ENCODE peak calls at places on chromosome 11, in eight cellular contexts. T, V, E, G, F, B, S and J are unnamed samples.

GRCh38 chr11:24635588-24636290 is 138.9 kb downstream of the LUZP2 start:
- DNase-seq in T (no peak), V (no peak), E (no peak), G (peak), F (no peak), B (no peak), S (no peak), J (no peak)

GRCh38 chr11:123519055-123519796 is 89.2 kb downstream of the GRAMD1B start:
- DNase-seq in T (no peak), V (no peak), E (no peak), G (no peak), F (peak), B (no peak), S (no peak), J (no peak)

GRCh38 chr11:2541321-2541680 is 96.5 kb downstream of the KCNQ1 start:
- DNase-seq in T (no peak), V (peak), E (no peak), G (no peak), F (no peak), B (no peak), S (no peak), J (no peak)

GRCh38 chr11:33869511-33870422 is 22.1 kb downstream of the LMO2 start:
- DNase-seq in T (no peak), V (no peak), E (peak), G (peak), F (peak), B (peak), S (no peak), J (peak)

GRCh38 chr11:122668562-122669090 is 13.1 kb downstream of the UBASH3B start:
- DNase-seq in T (no peak), V (no peak), E (no peak), G (peak), F (no peak), B (no peak), S (no peak), J (no peak)

GRCh38 chr11:71500601-71501021 is 26.5 kb upstream of the KRTAP5-7 start:
- DNase-seq in T (no peak), V (no peak), E (no peak), G (no peak), F (no peak), B (no peak), S (no peak), J (no peak)

GRCh38 chr11:85423331-85423730 is 203.8 kb downstream of the DLG2 start:
- DNase-seq in T (no peak), V (no peak), E (no peak), G (no peak), F (no peak), B (no peak), S (no peak), J (no peak)

GRCh38 chr11:10454902-10455631 is at the start of gene AMPD3:
- DNase-seq in T (no peak), V (no peak), E (peak), G (peak), F (peak), B (no peak), S (no peak), J (no peak)

GRCh38 chr11:69215784-69216415 is 60.2 kb downstream of the SMIM38 start:
- DNase-seq in T (no peak), V (peak), E (no peak), G (peak), F (peak), B (peak), S (peak), J (no peak)

GRCh38 chr11:67510023-67510345 is 2.0 kb upstream of the CDK2AP2 start:
- DNase-seq in T (no peak), V (no peak), E (no peak), G (no peak), F (no peak), B (no peak), S (no peak), J (no peak)

GRCh38 chr11:10426475-10426874 is 28.6 kb upstream of the AMPD3 start:
- DNase-seq in T (no peak), V (no peak), E (no peak), G (no peak), F (no peak), B (no peak), S (no peak), J (no peak)

DNA sequence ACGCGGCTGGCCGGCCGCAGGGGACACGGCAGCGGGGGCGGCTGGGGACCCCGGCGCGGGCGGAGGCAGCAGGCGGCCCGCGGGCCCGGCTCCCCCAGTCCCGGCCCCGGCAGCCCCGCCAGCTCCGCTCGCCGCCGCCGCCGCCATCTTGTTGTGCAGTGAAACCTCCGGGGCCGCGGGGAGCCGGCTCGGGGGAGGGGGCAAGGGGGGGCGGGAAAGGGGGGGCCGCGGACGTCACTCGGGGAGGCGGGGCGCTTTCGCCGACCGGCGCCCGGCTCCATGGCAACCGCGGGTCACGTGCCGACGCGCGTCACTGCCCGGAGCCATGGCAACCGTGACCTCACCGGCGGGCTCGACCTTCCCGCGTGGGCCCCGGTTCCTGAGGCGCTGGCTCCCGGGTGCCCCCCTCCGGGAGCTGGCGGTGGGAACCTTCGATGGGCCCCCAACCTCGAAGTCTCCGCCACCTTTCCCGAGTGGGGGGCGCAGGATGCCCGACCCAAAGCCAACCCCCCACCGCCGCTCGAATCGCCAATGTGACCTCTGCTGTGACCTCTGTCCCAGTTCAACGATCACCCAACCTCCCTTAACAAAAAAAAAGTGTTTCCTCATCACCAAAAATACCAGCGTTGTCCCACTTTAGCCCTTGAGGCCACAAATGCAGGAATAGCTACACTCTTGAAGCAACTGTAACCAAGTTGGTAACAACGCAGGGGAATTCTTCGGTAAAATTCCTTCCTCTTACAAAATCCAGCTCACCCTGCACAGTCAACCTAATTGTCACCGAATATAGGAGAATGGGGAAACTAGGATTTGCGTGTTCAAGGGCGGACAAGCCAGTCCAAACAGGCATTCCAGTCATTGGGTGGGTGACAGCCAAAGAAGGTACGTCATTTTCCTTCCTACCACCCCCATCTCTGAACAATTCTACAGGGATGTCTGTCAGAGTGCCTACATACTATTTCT is at the start of gene SIK3:
- DNase-seq in T (peak), V (peak), E (peak), G (peak), F (peak), B (peak), S (peak), J (peak)
- TF ChIP-seq CTCF in T (peak), V (no peak), E (peak), G (no peak), F (peak), B (peak), S (peak), J (peak)

GRCh38 chr11:120633630-120634374 is 122.3 kb downstream of the GRIK4 start:
- DNase-seq in T (no peak), V (no peak), E (no peak), G (no peak), F (no peak), B (no peak), S (no peak), J (no peak)

GRCh38 chr11:120630100-120630499 is 118.6 kb downstream of the GRIK4 start:
- DNase-seq in T (no peak), V (no peak), E (no peak), G (no peak), F (no peak), B (no peak), S (no peak), J (no peak)

GRCh38 chr11:120634706-120635105 is 123.2 kb downstream of the GRIK4 start:
- DNase-seq in T (no peak), V (no peak), E (no peak), G (no peak), F (no peak), B (no peak), S (no peak), J (no peak)

GRCh38 chr11:120629407-120629806 is 117.9 kb downstream of the GRIK4 start:
- DNase-seq in T (no peak), V (no peak), E (no peak), G (no peak), F (peak), B (no peak), S (no peak), J (no peak)

DNA sequence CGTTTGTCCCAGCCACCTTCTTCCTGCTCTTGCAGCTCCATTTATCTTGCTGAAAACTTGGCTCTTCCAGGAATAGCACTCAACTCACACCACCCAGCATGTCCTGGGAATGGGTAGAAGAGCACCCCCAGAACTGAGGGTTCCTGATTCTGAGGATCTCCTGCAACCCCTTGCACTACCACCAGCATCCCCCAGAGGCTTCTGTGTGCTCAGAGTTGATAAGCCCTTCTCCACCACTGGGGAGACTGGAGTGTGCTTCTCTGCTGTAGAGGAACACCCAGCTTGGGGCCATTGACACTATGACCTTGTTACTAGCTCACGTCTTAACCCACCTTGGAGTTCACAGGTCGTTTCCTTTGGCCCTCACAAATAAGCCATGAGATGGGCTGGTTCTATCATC is 121.0 kb downstream of the GRIK4 start:
- DNase-seq in T (no peak), V (no peak), E (peak), G (no peak), F (no peak), B (no peak), S (no peak), J (no peak)
- TF ChIP-seq CTCF in T (no peak), V (no peak), E (peak), G (no peak), F (peak), B (peak), S (no peak), J (no peak)

GRCh38 chr11:14413307-14414072 is 54.5 kb upstream of the RRAS2 start:
- DNase-seq in T (no peak), V (no peak), E (no peak), G (no peak), F (peak), B (no peak), S (no peak), J (no peak)
- TF ChIP-seq CTCF in T (no peak), V (no peak), E (no peak), G (no peak), F (peak), B (peak), S (no peak), J (peak)

DNA sequence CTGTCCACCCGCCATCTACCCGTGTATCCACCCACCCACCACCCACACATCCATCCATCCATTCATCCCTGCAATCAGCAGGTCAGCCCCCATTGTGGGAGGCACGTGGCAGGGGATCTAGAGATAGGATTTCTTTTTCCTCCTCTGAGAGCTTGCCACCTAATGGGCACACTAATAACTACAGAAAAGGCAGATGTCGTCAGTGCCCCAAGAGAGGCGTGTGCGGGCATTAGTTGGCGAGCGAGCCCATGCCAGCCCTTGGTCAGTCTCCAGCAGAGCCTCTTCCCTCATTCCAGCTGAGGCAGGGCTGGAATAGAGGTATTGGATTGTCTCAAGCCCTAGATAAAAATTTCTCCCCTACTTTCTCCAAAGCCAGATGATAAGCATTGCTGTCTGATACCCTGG is 9.7 kb downstream of the USP2 start:
- DNase-seq in T (no peak), V (no peak), E (no peak), G (no peak), F (peak), B (no peak), S (peak), J (no peak)
- TF ChIP-seq CTCF in T (peak), V (no peak), E (no peak), G (peak), F (peak), B (no peak), S (peak), J (no peak)

GRCh38 chr11:93236741-93237675 is 39.2 kb upstream of the SLC36A4 start:
- DNase-seq in T (peak), V (no peak), E (no peak), G (peak), F (peak), B (no peak), S (no peak), J (peak)
- TF ChIP-seq CTCF in T (peak), V (no peak), E (peak), G (peak), F (peak), B (peak), S (no peak), J (peak)

GRCh38 chr11:62399868-62400245 is 19.0 kb upstream of the SCGB1A1 start:
- DNase-seq in T (no peak), V (no peak), E (no peak), G (no peak), F (no peak), B (no peak), S (peak), J (no peak)
- TF ChIP-seq CTCF in T (no peak), V (no peak), E (no peak), G (no peak), F (no peak), B (no peak), S (no peak), J (no peak)